ENCODE peak calls at places on chromosome 15, in four cellular contexts. G is HepG2, E is GM12878, X is H1. M is an unnamed sample.

GRCh38 chr15:66212471-66212870 is 41.1 kb downstream of the MEGF11 start:
- DNase-seq in G (no peak), E (no peak), X (no peak), M (no peak)

GRCh38 chr15:87874896-87875661 is 381.5 kb downstream of the NTRK3 start:
- DNase-seq in G (no peak), E (no peak), X (no peak), M (no peak)

GRCh38 chr15:31396881-31397560 is 70.4 kb downstream of the KLF13 start:
- DNase-seq in G (peak; percentile 40), E (no peak), X (peak; percentile 87), M (peak; percentile 71)

GRCh38 chr15:83319771-83320170 is 35.3 kb upstream of the BNC1 start:
- DNase-seq in G (no peak), E (no peak), X (no peak), M (no peak)

GRCh38 chr15:28892789-28893610 is 7.2 kb downstream of the APBA2 start:
- DNase-seq in G (no peak), E (no peak), X (no peak), M (no peak)

GRCh38 chr15:99414755-99415731 is 150.7 kb upstream of the MEF2A start:
- DNase-seq in G (no peak), E (no peak), X (no peak), M (no peak)

GRCh38 chr15:74889390-74889881 is 406 bp upstream of the MPI start:
- DNase-seq in G (no peak), E (no peak), X (no peak), M (no peak)

GRCh38 chr15:88918738-88919137 is 5.6 kb upstream of the MFGE8 start:
- DNase-seq in G (no peak), E (peak; percentile 75), X (no peak), M (no peak)

GRCh38 chr15:67033012-67033411 is 32.4 kb upstream of the SMAD3 start:
- DNase-seq in G (no peak), E (no peak), X (no peak), M (no peak)

GRCh38 chr15:62906627-62907026 is 135.9 kb upstream of the TPM1 start:
- DNase-seq in G (no peak), E (no peak), X (no peak), M (no peak)

GRCh38 chr15:95287774-95288173 is 1042.7 kb upstream of the NR2F2 start:
- DNase-seq in G (no peak), E (no peak), X (no peak), M (no peak)

GRCh38 chr15:93017521-93017920 is 71.5 kb downstream of the RGMA start:
- DNase-seq in G (no peak), E (no peak), X (no peak), M (no peak)

GRCh38 chr15:92643849-92644815 is 11.4 kb downstream of the FAM174B start:
- DNase-seq in G (no peak), E (no peak), X (no peak), M (no peak)

GRCh38 chr15:77525411-77525811 is 104.7 kb downstream of the HMG20A start:
- DNase-seq in G (no peak), E (no peak), X (no peak), M (peak; percentile 68)

GRCh38 chr15:92848852-92849598 is 51.1 kb upstream of the CHD2 start:
- DNase-seq in G (no peak), E (peak; percentile 65), X (no peak), M (no peak)

GRCh38 chr15:63509933-63510547 is 5.6 kb downstream of the USP3 start:
- DNase-seq in G (no peak), E (no peak), X (no peak), M (no peak)

GRCh38 chr15:67126551-67127333 is 61.3 kb downstream of the SMAD3 start:
- DNase-seq in G (peak; percentile 72), E (no peak), X (no peak), M (no peak)

GRCh38 chr15:65653341-65653740 is 31.6 kb downstream of the SLC24A1 start:
- DNase-seq in G (no peak), E (no peak), X (no peak), M (no peak)

GRCh38 chr15:48285329-48286214 is 45.7 kb upstream of the DUT start:
- DNase-seq in G (peak; percentile 58), E (peak; percentile 38), X (no peak), M (peak; percentile 74)

GRCh38 chr15:39597751-39598185 is 16.9 kb downstream of the THBS1 start:
- DNase-seq in G (no peak), E (no peak), X (no peak), M (no peak)

GRCh38 chr15:43251863-43252241 is 14.9 kb downstream of the TGM5 start:
- DNase-seq in G (no peak), E (peak; percentile 53), X (no peak), M (no peak)

GRCh38 chr15:66433726-66434125 is 47.0 kb downstream of the MAP2K1 start:
- DNase-seq in G (no peak), E (no peak), X (no peak), M (no peak)

GRCh38 chr15:37121492-37121891 is 21.1 kb upstream of the MEIS2 start:
- DNase-seq in G (no peak), E (no peak), X (no peak), M (no peak)

GRCh38 chr15:57376695-57377477 is 581 bp downstream of the CGNL1 start:
- DNase-seq in G (peak; percentile 66), E (no peak), X (no peak), M (no peak)

GRCh38 chr15:63042879-63043340 is 363 bp downstream of the TPM1 start:
- DNase-seq in G (no peak), E (no peak), X (no peak), M (no peak)

GRCh38 chr15:25883860-25884259 is 20.7 kb upstream of the ATP10A start:
- DNase-seq in G (peak; percentile 17), E (no peak), X (no peak), M (no peak)

GRCh38 chr15:74129411-74130088 is 836 bp upstream of the ISLR2 start:
- DNase-seq in G (no peak), E (no peak), X (no peak), M (no peak)

GRCh38 chr15:50218691-50219090 is 36.7 kb downstream of the SLC27A2 start:
- DNase-seq in G (no peak), E (no peak), X (no peak), M (no peak)

GRCh38 chr15:25849431-25849921 is 13.7 kb downstream of the ATP10A start:
- DNase-seq in G (no peak), E (no peak), X (no peak), M (no peak)

GRCh38 chr15:52546031-52546751 is 17.5 kb upstream of the MYO5A start:
- DNase-seq in G (no peak), E (no peak), X (no peak), M (no peak)

GRCh38 chr15:73936181-73936580 is 9.9 kb downstream of the LOXL1 start:
- DNase-seq in G (no peak), E (no peak), X (no peak), M (no peak)

DNA sequence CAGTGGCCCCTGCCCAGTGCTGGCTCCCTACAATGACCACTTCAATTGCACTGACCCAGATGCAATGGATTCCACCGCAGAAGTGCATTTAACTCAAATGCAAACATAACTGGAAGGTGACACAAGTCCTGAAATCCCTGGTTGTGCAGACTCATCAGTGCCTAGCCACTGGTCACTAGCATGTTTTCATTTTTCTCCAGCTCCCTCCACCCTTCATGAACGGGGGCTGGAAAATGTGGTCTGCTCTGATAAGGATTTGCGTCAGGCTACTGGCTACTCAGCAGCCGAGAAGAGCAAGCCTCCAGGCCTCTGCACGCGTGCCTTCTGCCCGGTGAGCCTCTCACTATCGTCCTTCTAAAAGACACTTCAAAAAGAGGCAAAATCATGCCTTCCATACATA is 27.4 kb upstream of the FURIN start:
- DNase-seq in G (peak; percentile 41), E (no peak), X (no peak), M (no peak)
- TF ChIP-seq YY1 in G (no peak), E (no peak), X (no peak), M (no peak)

GRCh38 chr15:68820205-68820588 is 498 bp downstream of the ANP32A start:
- DNase-seq in G (peak; percentile 21), E (no peak), X (no peak), M (no peak)
- TF ChIP-seq ZNF274 in G (no peak), E (no peak), X (no peak), M (no peak)

GRCh38 chr15:51260262-51260661 is 78.1 kb downstream of the CYP19A1 start:
- DNase-seq in G (no peak), E (no peak), X (no peak), M (no peak)
- TF ChIP-seq SUZ12 in G (no peak), E (no peak), X (no peak), M (no peak)

GRCh38 chr15:72554471-72555425 is 80.6 kb downstream of the ARIH1 start:
- DNase-seq in G (peak; percentile 4), E (no peak), X (no peak), M (no peak)
- TF ChIP-seq YY1 in G (no peak), E (no peak), X (no peak), M (no peak)

GRCh38 chr15:78536134-78536533 is 4.1 kb upstream of the PSMA4 start:
- DNase-seq in G (no peak), E (no peak), X (no peak), M (no peak)
- TF ChIP-seq ZNF274 in G (no peak), E (no peak), X (no peak), M (no peak)

DNA sequence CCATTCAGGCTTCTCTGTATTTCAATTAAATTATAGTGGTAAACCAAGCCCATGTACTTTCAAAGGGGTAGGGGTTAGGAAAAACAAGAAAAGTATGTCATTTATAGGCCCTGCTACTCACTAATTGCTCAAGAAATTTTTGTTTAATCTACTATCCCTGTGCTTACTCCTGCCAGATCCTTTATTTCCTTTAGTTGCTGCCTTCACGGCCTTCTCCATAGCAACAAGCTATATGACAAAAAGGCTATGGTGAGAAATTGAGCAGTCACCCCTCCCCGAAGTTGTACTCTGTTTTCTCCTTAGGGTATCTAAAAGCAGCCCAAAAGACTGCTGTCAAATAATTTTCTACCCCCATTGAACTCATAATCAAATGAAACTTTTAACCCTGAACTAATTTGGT is 139.3 kb downstream of the RBPMS2 start:
- DNase-seq in G (no peak), E (no peak), X (no peak), M (no peak)
- TF ChIP-seq SUZ12 in G (no peak), E (no peak), X (no peak), M (no peak)

GRCh38 chr15:70825841-70826240 is 28.1 kb downstream of the LARP6 start:
- DNase-seq in G (no peak), E (no peak), X (no peak), M (no peak)

GRCh38 chr15:70830615-70831014 is 23.3 kb downstream of the LARP6 start:
- DNase-seq in G (no peak), E (no peak), X (no peak), M (no peak)

GRCh38 chr15:70829366-70830166 is 24.4 kb downstream of the LARP6 start:
- DNase-seq in G (no peak), E (no peak), X (no peak), M (no peak)

GRCh38 chr15:70827721-70828120 is 26.2 kb downstream of the LARP6 start:
- DNase-seq in G (no peak), E (no peak), X (no peak), M (no peak)

DNA sequence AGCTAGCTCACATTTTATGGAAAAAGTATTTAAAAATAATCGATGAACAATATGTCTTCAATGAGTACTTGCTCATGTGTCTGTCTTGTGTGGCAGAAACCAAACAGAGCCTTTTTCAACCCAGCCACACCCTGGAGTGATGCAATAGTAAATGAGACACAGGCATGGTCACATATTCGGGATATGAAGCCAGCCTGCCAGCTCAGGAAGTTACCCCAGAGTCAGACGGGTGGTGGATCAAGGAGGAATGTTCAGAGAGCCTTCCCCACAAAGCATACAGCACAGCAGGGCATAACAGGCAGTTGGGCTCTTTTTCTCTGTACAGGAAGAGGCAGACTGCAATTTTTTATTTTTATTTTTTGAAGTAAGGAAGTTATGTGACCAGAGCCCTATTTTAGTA is 27.3 kb downstream of the LARP6 start:
- DNase-seq in G (peak; percentile 27), E (no peak), X (no peak), M (no peak)
- TF ChIP-seq YY1 in G (no peak), E (no peak), X (no peak), M (no peak)

M was measured in NT2/D1.